ENCODE peak calls at places on chromosomes 3 and 15, in five cellular contexts. S is neural progenitor cell, F is tibial artery, Z is mucosa of descending colon, D is adrenal gland. L is an unnamed sample. For H3K4me1, the result is how much of the 10 kb centered on the place peaks cover.

GRCh38 chr15:72751751-72752455 is 31.7 kb downstream of the ADPGK start:
- DNase-seq in S (no peak), F (no peak), D (no peak), Z (peak), L (no peak)

GRCh38 chr15:63573533-63573932 is 23.7 kb upstream of the FBXL22 start:
- DNase-seq in S (no peak), D (no peak), Z (no peak), F (no peak), L (no peak)

GRCh38 chr3:86938706-86939105 is 52.2 kb downstream of the VGLL3 start:
- DNase-seq in S (no peak), F (no peak), Z (no peak), D (no peak), L (no peak)

GRCh38 chr3:127722928-127723603 is 50.3 kb downstream of the ABTB1 start:
- DNase-seq in Z (no peak), S (peak), D (peak), F (peak), L (no peak)

GRCh38 chr15:71279757-71280141 is 164.5 kb downstream of the THSD4 start:
- DNase-seq in D (peak), Z (no peak), F (no peak), S (no peak), L (no peak)

GRCh38 chr15:99613887-99614642 is 48.3 kb downstream of the MEF2A start:
- DNase-seq in S (no peak), D (peak), F (no peak), Z (no peak), L (no peak)

GRCh38 chr3:8338424-8338823 is 163.2 kb upstream of the LMCD1 start:
- DNase-seq in D (no peak), F (no peak), Z (no peak), S (no peak), L (no peak)

GRCh38 chr3:169822540-169822939 is 9.8 kb upstream of the LRRC34 start:
- DNase-seq in D (no peak), F (no peak), S (no peak), Z (peak), L (no peak)

GRCh38 chr3:159818399-159818798 is 170.2 kb upstream of the IL12A start:
- DNase-seq in D (peak), F (no peak), S (peak), Z (no peak), L (no peak)

GRCh38 chr3:36969540-36970432 is 23.1 kb downstream of the EPM2AIP1 start:
- DNase-seq in S (peak), D (peak), Z (no peak), F (no peak), L (peak)

GRCh38 chr3:41221278-41221677 is 22.0 kb downstream of the CTNNB1 start:
- DNase-seq in Z (no peak), D (no peak), S (no peak), F (no peak), L (no peak)
- H3K4me1 ChIP-seq in Z (under half), D (under half), S (under half), F (half or more), L (under half)

GRCh38 chr3:116338713-116339112 is 106.6 kb downstream of the LSAMP start:
- DNase-seq in Z (no peak), S (peak), F (no peak), D (no peak), L (no peak)
- H3K4me3 ChIP-seq in Z (no peak), S (no peak), F (no peak), D (no peak), L (no peak)

GRCh38 chr3:13002398-13003124 is 70.7 kb downstream of the IQSEC1 start:
- DNase-seq in D (no peak), Z (no peak), F (no peak), S (no peak), L (peak)
- H3K4me1 ChIP-seq in D (under half), Z (under half), F (under half), S (under half), L (under half)

GRCh38 chr3:151383956-151384355 is 597 bp downstream of the P2RY12 start:
- DNase-seq in D (no peak), Z (no peak), F (no peak), S (no peak), L (no peak)
- H3K4me3 ChIP-seq in D (no peak), Z (no peak), F (peak), S (no peak), L (no peak)

DNA sequence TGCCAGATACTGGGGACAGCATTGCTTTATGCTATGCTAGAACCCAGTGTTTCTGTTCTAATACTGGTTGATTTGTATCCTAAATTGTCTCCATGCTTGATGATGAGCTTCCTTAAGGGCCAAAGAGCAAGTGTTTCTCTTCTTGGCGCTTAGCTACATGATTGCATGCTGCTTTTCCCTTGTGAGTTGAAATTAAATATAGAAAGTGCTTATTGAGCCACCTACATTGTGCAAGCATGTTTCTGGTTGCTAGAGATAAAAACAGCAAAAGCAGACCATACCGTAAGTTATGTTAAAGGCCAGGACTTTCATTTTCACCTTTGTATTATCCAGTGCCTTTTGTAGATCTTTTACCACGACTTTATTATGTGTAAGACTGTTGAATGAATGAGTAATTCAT is 42.0 kb upstream of the CCNB2 start:
- DNase-seq in D (no peak), F (no peak), S (no peak), Z (no peak), L (no peak)
- H3K4me1 ChIP-seq in D (under half), F (under half), S (under half), Z (under half), L (under half)

DNA sequence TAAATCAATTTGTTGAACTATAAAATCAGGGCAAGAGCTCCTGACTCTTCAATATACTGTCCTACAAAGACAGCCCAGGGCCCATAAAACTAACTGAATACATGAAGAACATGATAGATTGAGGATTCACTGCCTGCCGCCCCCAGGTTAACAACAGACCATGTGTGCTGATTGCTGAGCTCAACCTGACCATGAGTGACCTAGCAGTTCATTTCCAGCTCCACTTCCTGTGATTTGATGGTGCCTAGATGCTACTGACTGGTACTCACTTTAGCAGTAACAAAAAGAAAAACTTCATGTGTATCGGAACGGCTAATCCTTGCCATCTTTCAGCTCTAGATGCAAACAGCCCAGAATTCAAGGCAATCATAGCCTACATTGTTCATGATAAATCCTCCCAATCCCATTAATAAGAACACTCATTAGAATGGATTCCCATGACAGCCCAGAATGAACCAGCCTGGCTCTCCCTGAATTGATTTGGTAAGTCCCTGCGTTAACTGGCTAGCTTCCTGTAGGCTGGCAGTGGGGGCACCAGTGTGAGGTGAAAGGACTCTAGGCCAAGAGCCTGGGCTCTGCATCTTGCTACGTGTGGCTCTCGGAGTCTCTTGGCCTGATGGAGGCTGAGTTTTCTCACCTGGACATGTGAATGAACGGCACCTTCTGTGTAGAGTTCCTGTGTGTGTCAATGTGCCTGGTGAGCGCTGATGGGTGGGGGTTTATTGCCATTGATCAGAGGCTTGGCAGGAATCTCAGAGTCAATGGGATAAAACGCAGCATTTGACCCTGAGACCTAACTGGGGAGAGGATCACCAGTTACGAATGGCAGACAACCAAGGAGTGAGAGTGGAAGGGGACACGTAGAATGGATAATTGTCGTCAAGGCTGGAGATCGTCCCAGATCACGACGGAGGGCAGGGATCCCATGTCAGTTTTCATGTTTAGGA is 9.3 kb upstream of the KLF13 start:
- DNase-seq in Z (no peak), S (no peak), F (no peak), D (no peak), L (no peak)
- H3K4me3 ChIP-seq in Z (no peak), S (no peak), F (no peak), D (no peak), L (no peak)

GRCh38 chr15:75065467-75065850 is 42.1 kb downstream of the PPCDC start:
- DNase-seq in D (peak), F (no peak), Z (no peak), S (no peak), L (no peak)

GRCh38 chr15:75063889-75064288 is 40.5 kb downstream of the PPCDC start:
- DNase-seq in D (peak), F (no peak), Z (no peak), S (no peak), L (no peak)

GRCh38 chr15:75061272-75061671 is 37.9 kb downstream of the PPCDC start:
- DNase-seq in Z (peak), F (no peak), S (no peak), D (no peak), L (no peak)

GRCh38 chr15:75063338-75063737 is 39.9 kb downstream of the PPCDC start:
- DNase-seq in Z (no peak), S (no peak), D (peak), F (no peak), L (no peak)

GRCh38 chr15:75062706-75063105 is 39.3 kb downstream of the PPCDC start:
- DNase-seq in D (peak), S (no peak), Z (no peak), F (no peak), L (no peak)
- H3K4me1 ChIP-seq in D (under half), S (under half), Z (under half), F (under half), L (under half)

L was measured in HAP-1.